ENCODE peak calls at places on chromosomes 1 and 21, in five cellular contexts. H is SK-N-MC; M is psoas muscle; P is stimulated activated CD8-positive, alpha-beta memory T cell treated with anti-CD3 and anti-CD28 coated beads, Interleukin-4, amount 100 ng/mL, for 1 hour; L is naive thymus-derived CD4-positive, alpha-beta T cell. C is an unnamed sample.

GRCh38 chr1:58447891-58448290 is 98.6 kb downstream of the OMA1 start:
- DNase-seq in H (no peak), M (no peak), P (no peak), L (no peak), C (no peak)

GRCh38 chr21:25329227-25329626 is 278.1 kb downstream of the MRPL39 start:
- DNase-seq in H (no peak), M (no peak), P (no peak), L (no peak), C (no peak)

GRCh38 chr1:38071530-38072266 is 25.1 kb upstream of the POU3F1 start:
- DNase-seq in H (no peak), M (no peak), P (no peak), L (no peak), C (no peak)

GRCh38 chr1:206732508-206732907 is 38.1 kb upstream of the IL19 start:
- DNase-seq in H (no peak), M (no peak), P (no peak), L (no peak), C (no peak)

GRCh38 chr1:179142889-179143299 is 61.0 kb downstream of the TOR3A start:
- DNase-seq in H (no peak), M (no peak), P (no peak), L (no peak), C (no peak)

GRCh38 chr1:32902535-32902920 is 1.3 kb upstream of the TMEM54 start:
- DNase-seq in H (no peak), M (no peak), P (no peak), L (no peak), C (no peak)

GRCh38 chr1:222928212-222928611 is 113.4 kb downstream of the DISP1 start:
- DNase-seq in H (peak), M (peak), P (no peak), L (no peak), C (peak)

GRCh38 chr1:50110656-50111055 is 1.9 kb downstream of the ELAVL4 start:
- DNase-seq in H (no peak), M (no peak), P (no peak), L (no peak), C (no peak)

GRCh38 chr21:41895643-41896493 is 16.7 kb upstream of the PRDM15 start:
- DNase-seq in H (no peak), M (no peak), P (no peak), L (peak), C (no peak)

GRCh38 chr1:181131255-181131901 is 42.9 kb downstream of the IER5 start:
- DNase-seq in H (no peak), M (no peak), P (no peak), L (no peak), C (no peak)

GRCh38 chr1:239952348-239953307 is 139.1 kb upstream of the FMN2 start:
- DNase-seq in H (no peak), M (no peak), P (no peak), L (no peak), C (no peak)

GRCh38 chr1:183473286-183473536 is 912 bp downstream of the SMG7 start:
- DNase-seq in H (no peak), M (no peak), P (no peak), L (no peak), C (no peak)

GRCh38 chr1:205129447-205130029 is 7.8 kb upstream of the RBBP5 start:
- DNase-seq in H (no peak), M (no peak), P (no peak), L (no peak), C (no peak)

GRCh38 chr1:67749844-67750689 is 65.1 kb downstream of the GADD45A start:
- DNase-seq in H (no peak), M (no peak), P (no peak), L (no peak), C (no peak)

GRCh38 chr1:110608247-110608646 is 2.1 kb upstream of the KCNA2 start:
- DNase-seq in H (no peak), M (no peak), P (no peak), L (no peak), C (no peak)

GRCh38 chr1:44326066-44326701 is 28.9 kb downstream of the ERI3 start:
- DNase-seq in H (no peak), M (no peak), P (no peak), L (no peak), C (no peak)

GRCh38 chr1:201488817-201489581 is 17.9 kb downstream of the CSRP1 start:
- DNase-seq in H (no peak), M (peak), P (no peak), L (no peak), C (peak)

GRCh38 chr1:150979723-150980056 is 2.4 kb upstream of the ANXA9 start:
- DNase-seq in H (no peak), M (no peak), P (no peak), L (no peak), C (no peak)

GRCh38 chr1:204080163-204080903 is 7.4 kb downstream of the SOX13 start:
- DNase-seq in H (peak), M (peak), P (no peak), L (no peak), C (peak)